ENCODE peak calls at places on chromosomes 3 and 15, in eight cellular contexts. D is foreskin fibroblast, S is transverse colon, U is type B pancreatic cell, B is upper lobe of right lung, F is lower lobe of right lung, R is mucosa of descending colon, T is GM23338. W is an unnamed sample.

GRCh38 chr3:107064445-107065060 is 312.7 kb upstream of the CCDC54 start:
- DNase-seq in D (peak), S (peak), U (peak), B (no peak), F (no peak), R (peak), T (peak), W (peak)

GRCh38 chr15:96804754-96805153 is 474.3 kb downstream of the NR2F2 start:
- DNase-seq in D (no peak), S (no peak), U (no peak), B (no peak), F (no peak), R (no peak), T (no peak), W (no peak)

GRCh38 chr3:171088984-171089754 is 62.6 kb upstream of the SLC2A2 start:
- DNase-seq in D (peak), S (no peak), U (no peak), B (no peak), F (no peak), R (no peak), T (no peak), W (no peak)

GRCh38 chr3:105691633-105692032 is 177.2 kb downstream of the CBLB start:
- DNase-seq in D (no peak), S (no peak), U (no peak), B (no peak), F (no peak), R (no peak), T (no peak), W (no peak)

GRCh38 chr3:188720636-188721035 is 451.1 kb upstream of the TPRG1 start:
- DNase-seq in D (peak), S (no peak), U (no peak), B (no peak), F (no peak), R (no peak), T (no peak), W (no peak)

GRCh38 chr3:45026038-45026437 is at the start of gene CLEC3B:
- DNase-seq in D (peak), S (peak), U (no peak), B (peak), F (peak), R (peak), T (no peak), W (no peak)

GRCh38 chr3:12296511-12296910 is 7.6 kb downstream of the PPARG start:
- DNase-seq in D (no peak), S (no peak), U (no peak), B (no peak), F (no peak), R (no peak), T (no peak), W (no peak)

GRCh38 chr3:101170047-101170771 is 150.2 kb downstream of the IMPG2 start:
- DNase-seq in D (no peak), S (no peak), U (no peak), B (no peak), F (no peak), R (no peak), T (no peak), W (no peak)

GRCh38 chr3:62229908-62230307 is 143.4 kb downstream of the FEZF2 start:
- DNase-seq in D (peak), S (no peak), U (no peak), B (no peak), F (no peak), R (no peak), T (peak), W (no peak)

GRCh38 chr3:129611446-129611800 is 4.9 kb upstream of the PLXND1 start:
- DNase-seq in D (no peak), S (no peak), U (no peak), B (no peak), F (no peak), R (no peak), T (no peak), W (no peak)

GRCh38 chr3:121529308-121529707 is 16.5 kb downstream of the POLQ start:
- DNase-seq in D (peak), S (no peak), U (no peak), B (no peak), F (no peak), R (no peak), T (no peak), W (no peak)

GRCh38 chr3:101940521-101940992 is 91.2 kb downstream of the NFKBIZ start:
- DNase-seq in D (peak), S (no peak), U (no peak), B (peak), F (peak), R (no peak), T (peak), W (no peak)

GRCh38 chr3:14210843-14211594 is 32.4 kb downstream of the LSM3 start:
- DNase-seq in D (peak), S (no peak), U (no peak), B (no peak), F (no peak), R (no peak), T (no peak), W (no peak)

GRCh38 chr15:78938608-78939488 is 6.0 kb downstream of the CTSH start:
- DNase-seq in D (no peak), S (no peak), U (no peak), B (no peak), F (no peak), R (no peak), T (no peak), W (no peak)

GRCh38 chr3:72092778-72093177 is 307.8 kb upstream of the PROK2 start:
- DNase-seq in D (no peak), S (no peak), U (no peak), B (no peak), F (no peak), R (no peak), T (no peak), W (no peak)

GRCh38 chr15:68309024-68309423 is 31.5 kb downstream of the FEM1B start:
- DNase-seq in D (no peak), S (no peak), U (no peak), B (no peak), F (no peak), R (no peak), T (no peak), W (no peak)

GRCh38 chr3:129654126-129654525 is 47.6 kb upstream of the PLXND1 start:
- DNase-seq in D (peak), S (no peak), U (no peak), B (no peak), F (no peak), R (no peak), T (no peak), W (no peak)

GRCh38 chr15:43511012-43511885 is 6.2 kb upstream of the MAP1A start:
- DNase-seq in D (peak), S (no peak), U (no peak), B (no peak), F (no peak), R (peak), T (peak), W (peak)

GRCh38 chr3:80556728-80557127 is 788.9 kb upstream of the ROBO1 start:
- DNase-seq in D (no peak), S (no peak), U (no peak), B (no peak), F (no peak), R (no peak), T (no peak), W (no peak)

GRCh38 chr15:92097473-92098178 is 244.1 kb downstream of the SLCO3A1 start:
- DNase-seq in D (peak), S (peak), U (no peak), B (no peak), F (no peak), R (peak), T (peak), W (peak)

GRCh38 chr3:44905501-44906159 is 31.2 kb downstream of the TGM4 start:
- DNase-seq in D (no peak), S (no peak), U (no peak), B (no peak), F (no peak), R (no peak), T (peak), W (no peak)

GRCh38 chr3:15602146-15602536 is 596 bp downstream of the BTD start:
- DNase-seq in D (no peak), S (no peak), U (no peak), B (no peak), F (no peak), R (no peak), T (no peak), W (no peak)

GRCh38 chr3:72985576-72985975 is 11.0 kb upstream of the PPP4R2 start:
- DNase-seq in D (no peak), S (no peak), U (no peak), B (no peak), F (no peak), R (no peak), T (no peak), W (no peak)

GRCh38 chr3:190533511-190534282 is 19.8 kb downstream of the IL1RAP start:
- DNase-seq in D (peak), S (peak), U (no peak), B (peak), F (peak), R (peak), T (peak), W (no peak)

GRCh38 chr15:58115692-58116091 is 22.5 kb upstream of the AQP9 start:
- DNase-seq in D (peak), S (no peak), U (no peak), B (no peak), F (no peak), R (no peak), T (peak), W (no peak)

GRCh38 chr15:71011503-71012155 is 103.6 kb upstream of the THSD4 start:
- DNase-seq in D (peak), S (peak), U (no peak), B (no peak), F (no peak), R (peak), T (peak), W (no peak)

GRCh38 chr3:131619821-131620220 is 117.0 kb upstream of the MRPL3 start:
- DNase-seq in D (no peak), S (no peak), U (no peak), B (no peak), F (no peak), R (no peak), T (no peak), W (peak)

GRCh38 chr15:63374686-63375520 is 6.7 kb downstream of the CA12 start:
- DNase-seq in D (peak), S (no peak), U (no peak), B (peak), F (peak), R (no peak), T (no peak), W (no peak)

GRCh38 chr3:44584646-44585501 is at the start of gene ZNF660:
- DNase-seq in D (peak), S (peak), U (peak), B (peak), F (peak), R (peak), T (peak), W (peak)

GRCh38 chr3:45593708-45594601 is 596 bp upstream of the LIMD1 start:
- DNase-seq in D (peak), S (peak), U (peak), B (peak), F (peak), R (peak), T (peak), W (peak)

GRCh38 chr3:61627768-61628185 is 66.4 kb downstream of the PTPRG start:
- DNase-seq in D (peak), S (peak), U (no peak), B (no peak), F (no peak), R (peak), T (no peak), W (no peak)

DNA sequence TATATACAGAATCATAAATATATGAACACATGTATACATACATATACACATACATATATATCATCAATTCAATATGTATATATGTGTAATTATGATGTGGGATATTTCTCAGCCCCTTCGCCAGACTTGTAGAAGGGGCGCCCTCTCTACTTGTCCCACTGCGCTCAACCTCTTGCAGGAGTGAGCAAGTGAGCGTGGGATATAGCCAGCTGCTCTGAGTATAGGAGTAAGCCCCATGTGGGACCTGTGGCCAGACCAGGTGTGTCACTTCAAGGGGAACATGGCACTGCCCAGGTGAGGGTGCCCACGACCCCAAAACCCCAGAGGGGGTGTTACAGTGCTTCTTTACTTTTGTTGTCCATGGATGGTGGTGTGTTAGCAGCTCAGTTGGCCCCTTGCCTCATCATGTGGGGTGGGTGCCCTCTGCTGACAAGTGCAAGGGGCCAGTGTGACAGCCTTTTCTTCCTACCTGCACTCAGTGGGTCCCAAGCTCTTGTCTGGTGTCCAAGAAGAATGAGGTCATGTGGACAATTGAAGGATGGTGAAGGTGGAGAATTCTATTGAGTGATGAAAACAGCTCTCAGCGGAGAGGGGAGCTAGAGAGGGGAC is 304.1 kb downstream of the UNC13C start:
- DNase-seq in D (no peak), S (no peak), U (no peak), B (no peak), F (no peak), R (no peak), T (no peak), W (no peak)
- TF ChIP-seq CTCF in D (no peak), S (no peak), U (no peak), B (no peak), F (no peak), R (no peak), T (no peak), W (no peak)

GRCh38 chr3:114464548-114464947 is 170.7 kb downstream of the TIGIT start:
- DNase-seq in D (no peak), S (no peak), U (no peak), B (no peak), F (no peak), R (no peak), T (peak), W (no peak)

GRCh38 chr3:114462750-114463149 is 168.9 kb downstream of the TIGIT start:
- DNase-seq in D (no peak), S (no peak), U (no peak), B (no peak), F (no peak), R (no peak), T (no peak), W (no peak)

GRCh38 chr3:114456742-114457141 is 162.9 kb downstream of the TIGIT start:
- DNase-seq in D (no peak), S (no peak), U (no peak), B (no peak), F (no peak), R (no peak), T (no peak), W (no peak)

GRCh38 chr3:114455432-114455831 is 161.6 kb downstream of the TIGIT start:
- DNase-seq in D (peak), S (no peak), U (no peak), B (no peak), F (no peak), R (no peak), T (no peak), W (no peak)

GRCh38 chr3:114460459-114460858 is 166.6 kb downstream of the TIGIT start:
- DNase-seq in D (no peak), S (no peak), U (no peak), B (no peak), F (no peak), R (no peak), T (no peak), W (no peak)
- TF ChIP-seq CTCF in D (no peak), S (no peak), U (no peak), B (no peak), F (no peak), R (no peak), T (no peak), W (no peak)

GRCh38 chr3:53702776-53703175 is 143.4 kb downstream of the CHDH start:
- DNase-seq in D (no peak), S (no peak), U (peak), B (no peak), F (no peak), R (no peak), T (no peak), W (no peak)

GRCh38 chr3:53705774-53706173 is 140.4 kb downstream of the CHDH start:
- DNase-seq in D (no peak), S (no peak), U (peak), B (no peak), F (peak), R (no peak), T (no peak), W (no peak)

GRCh38 chr3:53705024-53705750 is 141.0 kb downstream of the CHDH start:
- DNase-seq in D (no peak), S (no peak), U (peak), B (no peak), F (no peak), R (no peak), T (no peak), W (no peak)

GRCh38 chr3:53704363-53704725 is 141.9 kb downstream of the CHDH start:
- DNase-seq in D (no peak), S (no peak), U (peak), B (no peak), F (no peak), R (no peak), T (no peak), W (no peak)

GRCh38 chr3:53703630-53704362 is 142.4 kb downstream of the CHDH start:
- DNase-seq in D (no peak), S (no peak), U (peak), B (no peak), F (no peak), R (no peak), T (no peak), W (no peak)
- TF ChIP-seq CTCF in D (no peak), S (no peak), U (no peak), B (no peak), F (no peak), R (no peak), T (no peak), W (no peak)

DNA sequence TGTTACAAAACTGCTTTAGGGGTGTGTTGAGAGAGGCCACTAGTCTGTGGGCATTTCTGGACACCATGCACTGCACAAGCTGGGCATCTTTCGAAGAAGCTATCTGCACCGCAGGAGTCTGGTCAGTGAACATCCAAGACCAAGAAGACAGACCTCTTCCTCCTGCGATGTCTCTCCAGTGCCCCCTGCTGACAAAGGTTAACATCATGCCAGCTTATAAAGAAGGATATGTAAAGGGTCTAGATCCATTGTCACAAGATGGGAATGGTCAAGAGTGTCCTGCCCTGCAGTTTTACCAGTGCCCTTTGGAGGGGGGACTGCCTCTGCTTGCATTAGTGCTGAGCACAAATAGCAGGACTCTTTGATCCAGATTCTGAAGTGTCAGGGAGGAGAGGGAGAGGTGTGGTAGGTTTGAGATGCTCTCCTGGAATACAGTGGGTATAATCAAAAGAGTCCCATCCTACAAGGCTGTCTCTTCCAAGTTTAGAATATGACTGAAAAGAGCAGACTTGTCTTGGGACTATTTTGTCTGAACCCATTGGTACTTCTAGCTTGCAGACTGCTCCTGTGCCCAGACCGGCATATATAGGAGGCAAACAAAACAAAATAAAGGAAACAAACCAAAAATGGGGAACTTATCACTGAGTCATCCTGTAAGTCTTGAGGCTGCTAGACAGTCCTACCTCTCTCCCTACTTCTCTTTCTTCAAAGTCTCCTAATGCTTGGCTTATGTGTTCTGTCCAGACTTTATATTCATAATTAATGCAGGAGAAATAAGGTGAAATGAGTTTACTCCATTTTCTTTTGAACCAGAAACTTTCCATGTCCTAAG is 266.5 kb downstream of the ZNF385D start:
- DNase-seq in D (peak), S (peak), U (no peak), B (no peak), F (no peak), R (peak), T (peak), W (peak)
- TF ChIP-seq CTCF in D (peak), S (peak), U (peak), B (peak), F (peak), R (no peak), T (peak), W (peak)

GRCh38 chr15:33561967-33562366 is 251.2 kb downstream of the RYR3 start:
- DNase-seq in D (no peak), S (no peak), U (no peak), B (no peak), F (no peak), R (no peak), T (no peak), W (no peak)
- TF ChIP-seq CTCF in D (no peak), S (no peak), U (no peak), B (no peak), F (no peak), R (no peak), T (no peak), W (no peak)

GRCh38 chr3:42661593-42662022 is 8.1 kb downstream of the ZBTB47 start:
- DNase-seq in D (no peak), S (no peak), U (no peak), B (no peak), F (no peak), R (no peak), T (no peak), W (no peak)

GRCh38 chr3:42659451-42660130 is 6.1 kb downstream of the ZBTB47 start:
- DNase-seq in D (no peak), S (no peak), U (no peak), B (peak), F (no peak), R (no peak), T (no peak), W (no peak)

GRCh38 chr3:42660131-42660715 is 6.7 kb downstream of the ZBTB47 start:
- DNase-seq in D (peak), S (no peak), U (no peak), B (no peak), F (no peak), R (no peak), T (no peak), W (no peak)

GRCh38 chr3:42662037-42662812 is 8.7 kb downstream of the ZBTB47 start:
- DNase-seq in D (no peak), S (no peak), U (no peak), B (no peak), F (no peak), R (no peak), T (no peak), W (no peak)

GRCh38 chr3:42660898-42661297 is 7.4 kb downstream of the ZBTB47 start:
- DNase-seq in D (peak), S (no peak), U (no peak), B (no peak), F (no peak), R (no peak), T (peak), W (no peak)
- TF ChIP-seq CTCF in D (no peak), S (no peak), U (no peak), B (no peak), F (no peak), R (no peak), T (peak), W (no peak)

GRCh38 chr15:50685976-50686467 is 575 bp downstream of the TRPM7 start:
- DNase-seq in D (peak), S (peak), U (peak), B (peak), F (peak), R (peak), T (peak), W (peak)

GRCh38 chr15:50685191-50685975 is 1.2 kb downstream of the TRPM7 start:
- DNase-seq in D (peak), S (no peak), U (no peak), B (no peak), F (no peak), R (no peak), T (peak), W (no peak)

GRCh38 chr15:50687302-50687902 is 805 bp upstream of the TRPM7 start:
- DNase-seq in D (no peak), S (no peak), U (no peak), B (no peak), F (no peak), R (no peak), T (no peak), W (no peak)

GRCh38 chr15:50681467-50681866 is 5.1 kb downstream of the TRPM7 start:
- DNase-seq in D (no peak), S (no peak), U (no peak), B (no peak), F (no peak), R (no peak), T (no peak), W (no peak)

GRCh38 chr15:50686468-50687301 is at the start of gene TRPM7:
- DNase-seq in D (peak), S (peak), U (peak), B (peak), F (peak), R (peak), T (peak), W (peak)
- TF ChIP-seq CTCF in D (no peak), S (no peak), U (no peak), B (no peak), F (no peak), R (no peak), T (no peak), W (no peak)

GRCh38 chr3:138331143-138331894 is 1.7 kb upstream of the NME9 start:
- DNase-seq in D (peak), S (no peak), U (no peak), B (no peak), F (no peak), R (no peak), T (peak), W (no peak)
- TF ChIP-seq CTCF in D (peak), S (no peak), U (peak), B (peak), F (no peak), R (no peak), T (peak), W (peak)

GRCh38 chr15:55921744-55922143 is 71.7 kb downstream of the NEDD4 start:
- DNase-seq in D (no peak), S (no peak), U (no peak), B (no peak), F (no peak), R (no peak), T (no peak), W (no peak)
- TF ChIP-seq CTCF in D (no peak), S (no peak), U (peak), B (no peak), F (no peak), R (no peak), T (no peak), W (peak)